ENCODE peak calls at places on chromosomes 3 and 15, in seven cellular contexts. K is pancreas, T is activated B cell treated with CpG ODN at 0.5 μM for 24 hours, U is AG09319, C is fibroblast of pulmonary artery, Z is H9, H is heart right ventricle. Y is an unnamed sample.

GRCh38 chr15:69758810-69759410 is 306.3 kb downstream of the RPLP1 start:
- DNase-seq in C (peak), H (no peak), K (no peak), T (peak), Z (no peak), U (no peak), Y (no peak)

GRCh38 chr15:89630974-89631901 is 24.0 kb downstream of the KIF7 start:
- DNase-seq in T (no peak), Z (no peak), U (no peak), C (no peak), K (no peak), H (no peak), Y (no peak)

GRCh38 chr3:112327371-112327951 is 5.5 kb upstream of the CD200 start:
- DNase-seq in T (no peak), K (no peak), Z (no peak), U (peak), H (no peak), C (peak), Y (peak)

GRCh38 chr15:86355798-86356197 is 276.1 kb downstream of the AGBL1 start:
- DNase-seq in K (no peak), U (no peak), C (no peak), H (no peak), T (no peak), Z (no peak), Y (no peak)

GRCh38 chr3:179666436-179667035 is 13.7 kb downstream of the USP13 start:
- DNase-seq in H (peak), T (no peak), K (no peak), C (peak), U (no peak), Z (peak), Y (no peak)

GRCh38 chr15:29534378-29534777 is 264.8 kb upstream of the NSMCE3 start:
- DNase-seq in H (no peak), Z (no peak), T (no peak), C (peak), U (no peak), K (no peak), Y (no peak)

GRCh38 chr3:153165211-153165815 is 3.3 kb downstream of the RAP2B start:
- DNase-seq in K (no peak), C (peak), T (no peak), Z (no peak), H (no peak), U (no peak), Y (peak)

GRCh38 chr3:160401301-160402095 is 2.0 kb downstream of the SMC4 start:
- DNase-seq in T (no peak), H (no peak), U (no peak), C (peak), K (no peak), Z (no peak), Y (peak)

GRCh38 chr15:52076889-52077781 is 35.4 kb downstream of the BCL2L10 start:
- DNase-seq in C (peak), U (no peak), Z (no peak), T (no peak), K (no peak), H (no peak), Y (peak)

GRCh38 chr3:105615814-105616213 is 249.1 kb downstream of the ALCAM start:
- DNase-seq in K (no peak), U (no peak), Z (no peak), C (no peak), H (no peak), T (no peak), Y (no peak)

DNA sequence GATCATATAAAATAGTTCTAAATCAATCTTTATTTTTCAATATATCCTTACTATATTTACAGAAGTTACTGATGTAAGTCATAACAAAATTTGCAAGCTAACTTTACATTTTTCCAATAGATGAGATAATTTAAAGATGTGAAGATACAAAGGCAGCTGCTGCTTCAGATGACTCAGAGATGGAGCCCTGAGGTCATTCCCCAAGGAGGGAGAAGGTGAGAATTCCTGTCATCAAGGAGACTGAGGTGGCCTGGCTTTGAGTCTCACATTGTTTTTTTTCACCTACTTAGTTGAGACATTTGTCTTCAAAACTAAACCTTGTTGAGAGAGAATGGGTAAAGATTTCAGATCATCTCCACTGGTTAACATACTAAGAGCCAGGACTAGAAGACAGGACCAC is 3.9 kb upstream of the SAMD7 start:
- DNase-seq in H (no peak), Z (no peak), C (no peak), T (no peak), K (no peak), U (no peak), Y (no peak)
- TF ChIP-seq CTCF in H (no peak), Z (no peak), C (no peak), T (no peak), K (no peak), U (no peak), Y (no peak)

GRCh38 chr3:149815318-149815717 is 2.3 kb downstream of the RNF13 start:
- DNase-seq in K (no peak), T (no peak), C (no peak), Z (no peak), H (no peak), U (no peak), Y (no peak)

GRCh38 chr3:149812165-149812605 is 830 bp upstream of the RNF13 start:
- DNase-seq in C (no peak), T (no peak), H (no peak), K (no peak), Z (no peak), U (no peak), Y (no peak)

GRCh38 chr3:149813367-149814281 is 609 bp downstream of the RNF13 start:
- DNase-seq in Z (peak), U (no peak), T (no peak), H (no peak), C (peak), K (no peak), Y (peak)

GRCh38 chr3:149810846-149811245 is 2.2 kb upstream of the RNF13 start:
- DNase-seq in T (no peak), C (no peak), K (no peak), Z (no peak), H (no peak), U (no peak), Y (peak)

DNA sequence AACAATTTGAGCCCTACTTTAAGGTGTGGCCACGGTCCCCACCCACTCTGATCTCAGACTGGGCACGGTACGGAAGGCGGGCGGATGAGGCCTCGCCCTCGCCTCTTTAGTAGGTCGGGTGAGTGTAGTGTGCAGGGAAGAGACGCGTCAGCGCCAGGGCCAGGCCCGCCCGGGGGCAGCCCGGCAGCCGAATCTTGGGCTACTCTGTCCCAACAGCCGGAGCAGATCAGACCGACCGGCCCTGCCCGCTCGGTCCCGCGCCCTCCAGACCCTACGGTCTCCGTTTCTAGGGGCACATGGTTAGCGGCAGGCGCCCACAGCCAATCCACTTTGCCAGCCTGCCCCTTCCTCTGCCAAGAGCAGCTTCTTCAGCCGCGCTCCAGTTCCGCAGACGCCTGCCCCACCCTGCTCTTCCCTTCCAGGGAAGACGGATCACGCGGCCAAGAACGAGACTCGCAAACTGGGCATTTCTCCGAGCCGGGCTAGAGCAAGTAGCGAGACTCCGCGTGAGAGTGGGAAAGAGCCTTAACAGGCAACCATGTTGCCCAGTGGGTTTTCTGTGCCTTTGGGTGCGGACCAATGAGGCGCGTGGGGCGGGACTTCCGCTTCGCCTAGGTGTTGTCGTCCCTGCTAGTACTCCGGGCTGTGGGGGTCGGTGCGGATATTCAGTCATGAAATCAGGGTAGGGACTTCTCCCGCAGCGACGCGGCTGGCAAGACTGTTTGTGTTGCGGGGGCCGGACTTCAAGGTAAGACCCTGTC is at the start of gene RNF13:
- DNase-seq in C (peak), U (peak), T (peak), Z (peak), K (peak), H (peak), Y (peak)
- TF ChIP-seq CTCF in C (no peak), U (no peak), T (no peak), Z (no peak), K (no peak), H (no peak), Y (no peak)

DNA sequence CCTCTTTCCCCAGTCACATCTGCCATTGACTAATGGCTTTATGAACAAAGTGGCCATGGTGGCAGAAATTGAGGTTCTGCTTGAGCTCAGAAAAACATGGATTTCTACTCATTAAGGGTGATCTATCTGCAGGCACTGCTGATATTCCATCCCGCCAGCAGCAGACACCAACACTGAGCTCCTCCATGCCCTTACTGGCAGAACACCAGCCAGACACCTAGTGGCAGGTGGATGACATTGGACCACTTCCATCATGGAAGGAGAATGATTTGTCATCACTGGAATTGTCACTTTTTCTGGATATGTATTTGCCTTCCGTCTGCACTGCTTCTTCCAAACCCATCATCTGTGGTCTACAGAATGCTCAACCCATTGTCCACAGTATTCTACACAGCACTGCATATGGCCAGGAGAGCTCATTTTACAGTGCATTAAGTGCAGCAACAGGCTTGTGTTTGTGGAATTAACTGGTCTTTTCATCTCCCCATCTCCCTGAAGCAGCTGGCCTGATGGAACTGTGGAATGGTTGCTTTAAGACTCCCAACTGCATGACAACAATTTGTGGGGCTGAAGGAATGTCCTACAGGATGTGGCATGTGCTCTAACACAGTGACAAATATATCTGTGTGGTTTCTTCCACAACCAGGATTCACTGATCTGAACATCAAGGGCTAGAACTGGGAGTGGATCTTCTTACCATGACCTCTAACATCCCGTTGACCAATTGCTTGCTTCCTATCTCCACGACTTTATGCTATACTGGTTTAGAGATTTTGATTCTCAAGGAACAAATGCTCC is 103.4 kb downstream of the WNT7A start:
- DNase-seq in C (no peak), H (no peak), K (no peak), Z (peak), T (no peak), U (no peak), Y (no peak)
- TF ChIP-seq CTCF in C (no peak), H (no peak), K (no peak), Z (peak), T (no peak), U (no peak), Y (peak)

GRCh38 chr3:128131897-128132646 is 8.5 kb upstream of the RUVBL1 start:
- DNase-seq in C (no peak), T (no peak), U (no peak), K (no peak), H (no peak), Z (no peak), Y (no peak)

DNA sequence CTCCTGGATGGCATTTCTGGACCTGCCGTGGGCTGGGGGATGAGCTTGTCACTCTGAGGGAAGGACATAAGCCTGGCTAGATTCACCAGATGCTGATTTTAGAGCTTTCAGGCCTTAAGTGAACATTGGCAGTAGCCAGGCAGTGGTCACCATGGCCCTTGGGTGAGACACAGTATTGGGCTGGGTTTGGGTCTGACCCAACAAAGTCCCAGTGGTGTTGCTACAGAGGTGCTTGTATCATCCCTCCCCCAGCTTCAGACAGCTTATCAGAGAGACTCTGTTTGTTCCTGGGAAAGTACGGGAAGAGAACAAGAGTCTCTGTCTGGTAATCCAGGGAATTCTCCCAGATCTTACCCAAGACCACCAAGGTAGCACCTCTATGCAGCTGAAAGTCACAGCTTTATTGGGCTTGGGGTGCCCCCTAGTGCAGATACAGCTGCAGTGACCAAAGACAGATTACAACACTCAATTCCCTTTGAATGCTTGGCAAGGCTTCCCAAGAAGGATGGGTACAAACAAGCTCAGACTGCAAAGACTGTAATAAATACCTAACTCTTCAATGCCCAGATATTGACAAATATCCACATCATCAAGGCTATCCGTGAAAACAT is 9.8 kb upstream of the RUVBL1 start:
- DNase-seq in H (no peak), Z (peak), T (no peak), C (peak), U (no peak), K (no peak), Y (peak)
- TF ChIP-seq CTCF in H (peak), Z (peak), T (no peak), C (peak), U (peak), K (no peak), Y (peak)

DNA sequence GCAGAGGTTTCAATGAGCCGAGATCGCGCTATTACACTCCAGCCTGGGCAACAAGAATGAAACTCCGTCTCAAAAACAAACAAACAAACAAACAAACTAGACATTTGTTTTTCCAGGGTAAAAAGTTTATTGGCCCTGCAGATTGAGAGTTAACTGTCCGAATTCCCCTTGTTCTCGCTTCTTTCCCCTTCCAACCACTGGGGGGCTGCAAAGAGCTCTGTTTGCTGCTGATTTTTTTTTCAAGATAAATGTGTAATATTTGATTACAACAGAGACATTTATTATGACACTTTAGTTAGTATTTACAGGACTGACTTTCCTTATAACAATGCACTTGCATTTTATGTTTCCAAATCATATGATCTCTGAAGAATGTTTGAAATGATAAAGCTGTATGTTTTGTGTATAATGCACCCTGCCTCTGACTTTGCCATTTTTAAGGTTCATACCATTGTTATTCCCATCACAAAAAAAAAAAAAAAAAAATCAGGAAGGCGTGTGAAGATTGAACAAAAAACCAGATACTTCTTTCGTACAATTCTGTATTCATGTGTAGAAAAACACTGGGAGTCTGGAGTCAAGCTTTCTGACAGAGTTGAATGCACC is 2.8 kb downstream of the CLSTN2 start:
- DNase-seq in C (peak), K (peak), U (peak), H (no peak), Z (no peak), T (no peak), Y (peak)
- TF ChIP-seq CTCF in C (peak), K (peak), U (peak), H (peak), Z (peak), T (no peak), Y (peak)

GRCh38 chr3:156831006-156831405 is 4.9 kb downstream of the LEKR1 start:
- DNase-seq in T (no peak), C (no peak), K (no peak), U (no peak), Z (no peak), H (no peak), Y (no peak)
- TF ChIP-seq CTCF in T (no peak), C (no peak), K (no peak), U (no peak), Z (no peak), H (no peak), Y (no peak)

DNA sequence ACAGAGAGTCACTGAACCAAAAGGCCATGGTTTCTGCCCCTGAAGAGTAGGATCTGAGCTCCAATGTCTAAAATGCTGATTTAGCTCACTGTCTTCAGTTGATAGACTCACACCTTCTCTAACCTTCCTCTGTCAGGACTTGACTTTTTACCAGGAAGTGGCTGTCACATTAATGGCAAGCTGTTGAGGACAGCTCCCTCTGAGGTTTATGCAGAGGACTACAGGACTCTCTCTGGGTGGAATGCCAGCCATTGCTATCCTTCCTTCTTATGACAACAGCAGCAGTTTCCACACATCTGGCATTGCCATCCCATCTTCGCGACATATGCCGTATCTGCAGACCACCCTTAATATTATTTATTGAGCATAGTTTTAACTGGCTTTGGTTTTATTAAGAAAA is 103.8 kb upstream of the PRICKLE2 start:
- DNase-seq in T (no peak), H (no peak), C (no peak), Z (no peak), K (no peak), U (no peak), Y (peak)
- TF ChIP-seq CTCF in T (no peak), H (no peak), C (peak), Z (peak), K (no peak), U (no peak), Y (peak)

Y was measured in bronchial epithelial cell.